ENCODE peak calls at places on chromosomes 16 and 17, in four cellular contexts. U is CD8-positive, alpha-beta memory T cell; Y is ovary; O is GM12878. Q is an unnamed sample.

GRCh38 chr16:24188143-24188542 is 68.0 kb upstream of the CACNG3 start:
- DNase-seq in U (no peak), O (no peak), Y (no peak), Q (no peak)

GRCh38 chr17:38424297-38424972 is 3.8 kb upstream of the ARHGAP23 start:
- DNase-seq in O (no peak), Y (no peak), U (no peak), Q (peak; percentile 20)

GRCh38 chr17:68657166-68657940 is 56.2 kb upstream of the FAM20A start:
- DNase-seq in O (no peak), Y (no peak), U (no peak), Q (no peak)

GRCh38 chr17:17924131-17924856 is 47.9 kb downstream of the TOM1L2 start:
- DNase-seq in Y (no peak), U (no peak), O (no peak), Q (no peak)

GRCh38 chr17:7767425-7768021 is 50.0 kb downstream of the DNAH2 start:
- DNase-seq in O (no peak), U (no peak), Y (no peak), Q (no peak)

GRCh38 chr16:89565506-89566372 is 5.3 kb downstream of the RPL13 start:
- DNase-seq in O (no peak), Y (peak; percentile 30), U (peak; percentile 37), Q (peak; percentile 89)

GRCh38 chr17:80285237-80285920 is 24.7 kb downstream of the RNF213 start:
- DNase-seq in U (no peak), Y (no peak), O (no peak), Q (peak; percentile 38)

GRCh38 chr16:82240111-82240510 is 70.1 kb upstream of the MPHOSPH6 start:
- DNase-seq in Y (no peak), O (no peak), U (no peak), Q (no peak)

GRCh38 chr17:41937970-41938851 is 7.8 kb downstream of the ODAD4 start:
- DNase-seq in Y (no peak), U (no peak), O (no peak), Q (no peak)

GRCh38 chr17:66255112-66255511 is 25.9 kb upstream of the APOH start:
- DNase-seq in Y (peak; percentile 13), O (no peak), U (peak; percentile 54), Q (peak; percentile 58)

GRCh38 chr16:67399218-67399733 is 6.0 kb upstream of the TPPP3 start:
- DNase-seq in O (no peak), Y (peak; percentile 55), U (peak; percentile 28), Q (peak; percentile 98)

GRCh38 chr16:86251682-86252081 is 258.6 kb upstream of the FOXF1 start:
- DNase-seq in O (no peak), Y (no peak), U (no peak), Q (no peak)

GRCh38 chr17:81601525-81602120 is 35.3 kb downstream of the NPLOC4 start:
- DNase-seq in Y (peak; percentile 28), U (peak; percentile 47), O (peak; percentile 20), Q (peak; percentile 83)

GRCh38 chr17:33272438-33272837 is 20.7 kb downstream of the ASIC2 start:
- DNase-seq in U (no peak), O (no peak), Y (no peak), Q (no peak)

GRCh38 chr16:67421030-67421429 is 4.8 kb upstream of the ZDHHC1 start:
- DNase-seq in U (no peak), Y (no peak), O (no peak), Q (no peak)

GRCh38 chr17:652310-652709 is 62.3 kb downstream of the VPS53 start:
- DNase-seq in Y (no peak), O (no peak), U (no peak), Q (no peak)

GRCh38 chr16:22313141-22313781 is 16.1 kb downstream of the POLR3E start:
- DNase-seq in O (no peak), U (no peak), Y (no peak), Q (peak; percentile 44)

GRCh38 chr17:38425744-38426143 is 2.5 kb upstream of the ARHGAP23 start:
- DNase-seq in U (no peak), Y (no peak), O (no peak), Q (peak; percentile 64)

GRCh38 chr17:50169121-50169764 is 3.4 kb downstream of the SGCA start:
- DNase-seq in Y (no peak), O (peak; percentile 44), U (peak; percentile 68), Q (peak; percentile 94)

GRCh38 chr17:74239169-74239568 is 25.8 kb downstream of the TTYH2 start:
- DNase-seq in Y (no peak), U (no peak), O (no peak), Q (no peak)

GRCh38 chr16:30692381-30693074 is 6.4 kb upstream of the SRCAP start:
- DNase-seq in O (no peak), Y (no peak), U (no peak), Q (peak; percentile 74)

GRCh38 chr17:37359682-37360188 is 16.1 kb upstream of the C17orf78 start:
- DNase-seq in Y (no peak), O (no peak), U (no peak), Q (no peak)

GRCh38 chr17:59842901-59843652 is 49.7 kb downstream of the TUBD1 start:
- DNase-seq in O (peak; percentile 80), Y (no peak), U (peak; percentile 21), Q (no peak)

GRCh38 chr16:3182608-3183444 is 5.2 kb upstream of the OR1F1 start:
- DNase-seq in U (peak; percentile 19), O (no peak), Y (no peak), Q (peak; percentile 85)

GRCh38 chr17:72432881-72433280 is 312.1 kb downstream of the SOX9 start:
- DNase-seq in Y (no peak), O (no peak), U (no peak), Q (no peak)
- H3K4me3 ChIP-seq in Y (no peak overlapping the region), O (no peak overlapping the region), U (no peak overlapping the region), Q (no peak overlapping the region)

GRCh38 chr17:61464121-61464905 is 12.1 kb downstream of the TBX4 start:
- DNase-seq in Y (no peak), O (no peak), U (no peak), Q (no peak)
- H3K27me3 ChIP-seq in Y (no peaks in the 10 kb centered on the region), O (peaks cover 11% of the 10 kb centered on the region), U (peaks cover 12% of the 10 kb centered on the region), Q (peaks cover 87% of the 10 kb centered on the region)

DNA sequence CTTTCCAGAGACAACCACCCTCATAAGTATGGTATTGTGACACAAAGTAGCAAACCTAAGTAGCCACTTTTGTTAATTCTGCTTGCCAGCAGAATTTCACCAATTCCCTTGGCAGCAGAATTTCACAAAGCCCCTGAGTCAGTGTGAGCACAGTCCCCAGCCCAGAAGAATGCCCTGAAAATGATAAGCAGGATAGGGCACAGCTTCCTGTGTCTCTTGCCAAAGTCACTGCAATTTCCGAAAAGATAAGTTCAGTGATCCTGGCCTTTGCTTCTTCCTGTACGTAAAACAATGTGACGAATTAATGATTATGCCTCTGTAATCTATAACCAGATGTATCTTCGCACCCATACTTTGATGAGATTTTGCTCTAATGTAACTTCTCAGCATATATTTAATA is 16.0 kb upstream of the WIPF2 start:
- DNase-seq in O (no peak), Y (no peak), U (no peak), Q (no peak)
- H3K36me3 ChIP-seq in O (no peaks in the 10 kb centered on the region), Y (no peaks in the 10 kb centered on the region), U (no peaks in the 10 kb centered on the region), Q (no peaks in the 10 kb centered on the region)

DNA sequence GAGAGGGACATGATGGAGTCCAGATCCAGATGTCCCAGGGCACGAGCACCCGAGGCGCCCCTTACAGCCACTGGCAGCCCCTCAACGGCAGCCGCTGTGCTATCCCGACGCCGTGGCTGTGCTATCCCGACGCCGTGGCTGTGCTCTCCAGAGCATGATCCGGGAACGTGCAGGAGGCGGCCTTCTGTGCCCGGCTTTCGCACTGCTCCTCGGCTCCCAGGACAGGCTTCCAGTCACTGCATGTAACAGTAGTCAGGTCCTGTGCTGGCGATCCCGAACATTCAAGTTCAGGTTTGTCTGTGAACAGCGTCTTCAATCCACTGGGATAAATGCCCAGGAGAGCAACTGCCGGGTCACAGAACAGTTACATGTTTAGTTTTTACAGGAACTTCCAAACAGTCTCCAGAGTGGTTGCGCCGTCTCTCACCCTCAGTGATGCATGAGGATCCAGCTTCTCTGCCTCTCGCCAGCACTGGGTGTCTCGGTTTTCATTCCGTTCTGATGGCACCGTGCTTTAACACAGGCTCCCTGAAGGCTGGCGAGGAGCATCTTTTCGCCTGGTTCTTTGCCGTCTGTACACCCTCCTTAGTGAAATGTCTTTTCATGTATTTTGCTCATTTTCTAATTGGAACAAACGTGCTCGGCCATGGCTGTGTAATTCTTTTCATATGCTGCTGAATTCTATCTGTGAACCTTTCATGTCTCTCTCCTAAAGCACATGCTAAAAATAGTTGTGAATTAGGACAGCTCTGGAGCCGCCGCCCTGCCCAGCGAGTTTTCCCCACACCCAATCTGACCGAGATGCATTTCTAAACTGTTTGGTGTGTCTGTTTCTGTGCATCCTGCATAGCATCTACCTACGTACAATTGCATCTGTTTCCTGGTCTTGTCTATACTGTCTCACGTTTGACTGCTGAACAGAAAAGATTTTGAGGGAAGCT is 72.6 kb upstream of the METRNL start:
- DNase-seq in O (no peak), Y (no peak), U (no peak), Q (peak; percentile 40)
- H3K4me3 ChIP-seq in O (no peak overlapping the region), Y (no peak overlapping the region), U (no peak overlapping the region), Q (no peak overlapping the region)

DNA sequence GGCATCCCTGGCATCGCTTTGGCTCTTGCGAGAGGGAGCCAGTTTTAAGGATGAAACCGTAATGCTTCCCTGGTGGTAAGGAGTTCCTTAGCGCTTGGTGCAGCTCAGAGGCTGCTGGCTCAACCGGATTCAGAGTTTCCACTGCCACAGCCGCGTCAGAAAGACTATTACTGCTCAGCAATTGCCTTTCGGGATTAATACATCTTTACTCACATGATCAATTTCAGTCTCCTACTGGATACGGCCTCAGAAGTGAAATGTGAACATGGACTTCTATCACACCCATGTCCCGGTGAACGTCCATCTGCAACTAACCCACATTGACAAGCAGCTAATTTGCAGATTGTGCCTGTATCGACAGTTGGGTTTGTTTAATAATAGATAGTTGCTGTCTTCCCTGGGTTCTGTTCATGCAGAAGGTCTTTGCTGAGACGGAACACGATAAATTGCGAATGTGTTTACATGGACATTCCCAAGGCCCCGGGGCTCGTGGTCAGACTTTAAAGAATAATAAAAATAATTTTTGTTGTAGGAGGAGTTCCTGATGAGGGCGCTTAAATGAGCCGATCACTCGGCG is 175.4 kb downstream of the ENGASE start:
- DNase-seq in Y (no peak), U (no peak), O (no peak), Q (no peak)
- H3K27me3 ChIP-seq in Y (no peaks in the 10 kb centered on the region), U (no peaks in the 10 kb centered on the region), O (peaks cover 2% of the 10 kb centered on the region), Q (no peaks in the 10 kb centered on the region)

DNA sequence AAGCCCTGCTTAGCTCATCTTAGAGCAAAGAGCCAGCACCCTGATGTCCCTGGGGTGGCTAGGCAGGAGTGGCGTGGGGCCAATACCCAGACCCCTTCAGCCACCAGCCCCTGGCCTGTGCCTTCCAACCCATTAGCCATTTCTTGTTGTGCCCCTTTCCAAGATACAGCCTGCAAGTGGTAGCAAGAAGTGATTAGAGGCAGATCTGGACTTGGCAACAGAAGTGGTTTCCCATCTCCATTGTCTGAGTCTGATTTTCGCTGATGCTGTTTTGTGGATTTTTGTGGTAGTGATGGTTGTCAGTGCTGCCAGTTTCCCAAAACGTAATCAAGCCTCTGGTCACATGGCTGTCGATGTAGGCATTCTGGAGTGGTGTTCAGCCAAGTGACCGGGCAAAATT is 25.7 kb downstream of the PLCD3 start:
- DNase-seq in U (no peak), Y (no peak), O (no peak), Q (no peak)
- H3K36me3 ChIP-seq in U (peaks cover 41% of the 10 kb centered on the region), Y (no peaks in the 10 kb centered on the region), O (peaks cover 47% of the 10 kb centered on the region), Q (peaks cover 55% of the 10 kb centered on the region)

GRCh38 chr17:56898874-56899273 is 15.0 kb downstream of the TRIM25 start:
- DNase-seq in Y (no peak), U (no peak), O (no peak), Q (no peak)
- H3K4me3 ChIP-seq in Y (no peak overlapping the region), U (no peak overlapping the region), O (no peak overlapping the region), Q (no peak overlapping the region)